ENCODE peak calls at places on chromosome 2, in four cellular contexts. One of them, this sample, is unnamed.

GRCh38 chr2:169469952-169470572 is 9.2 kb upstream of the BBS5 start:
- DNase-seq in effector memory CD8-positive, alpha-beta T cell: no peak
- DNase-seq in GM12865: no peak
- DNase-seq in GM13976: no peak
- DNase-seq in this sample: no peak

GRCh38 chr2:166184789-166185188 is 57.0 kb upstream of the SCN1A start:
- DNase-seq in GM12865: no peak
- DNase-seq in GM13976: no peak
- DNase-seq in effector memory CD8-positive, alpha-beta T cell: no peak
- DNase-seq in this sample: no peak

GRCh38 chr2:172100080-172101007 is 2.4 kb downstream of the DLX2 start:
- DNase-seq in GM13976: peak
- DNase-seq in effector memory CD8-positive, alpha-beta T cell: no peak
- DNase-seq in GM12865: no peak
- DNase-seq in this sample: peak

GRCh38 chr2:227366861-227367800 is 12.0 kb downstream of the TM4SF20 start:
- DNase-seq in GM12865: no peak
- DNase-seq in effector memory CD8-positive, alpha-beta T cell: no peak
- DNase-seq in GM13976: no peak
- DNase-seq in this sample: no peak

GRCh38 chr2:160324161-160324768 is 124.2 kb upstream of the ITGB6 start:
- DNase-seq in effector memory CD8-positive, alpha-beta T cell: peak
- DNase-seq in GM13976: peak
- DNase-seq in GM12865: peak
- DNase-seq in this sample: peak

GRCh38 chr2:174902491-174903242 is 102.5 kb downstream of the CHN1 start:
- DNase-seq in GM13976: no peak
- DNase-seq in effector memory CD8-positive, alpha-beta T cell: no peak
- DNase-seq in GM12865: no peak
- DNase-seq in this sample: no peak

GRCh38 chr2:240619506-240620148 is 5.7 kb upstream of the GPR35 start:
- DNase-seq in GM13976: peak
- DNase-seq in effector memory CD8-positive, alpha-beta T cell: no peak
- DNase-seq in GM12865: peak
- DNase-seq in this sample: no peak

GRCh38 chr2:40400336-40400953 is 51.4 kb downstream of the SLC8A1 start:
- DNase-seq in GM12865: no peak
- DNase-seq in effector memory CD8-positive, alpha-beta T cell: no peak
- DNase-seq in GM13976: no peak
- DNase-seq in this sample: no peak

GRCh38 chr2:67561411-67561965 is 164.4 kb downstream of the ETAA1 start:
- DNase-seq in GM12865: no peak
- DNase-seq in effector memory CD8-positive, alpha-beta T cell: no peak
- DNase-seq in GM13976: no peak
- DNase-seq in this sample: no peak

GRCh38 chr2:235591921-235592320 is 98.1 kb downstream of the AGAP1 start:
- DNase-seq in effector memory CD8-positive, alpha-beta T cell: no peak
- DNase-seq in GM12865: no peak
- DNase-seq in GM13976: no peak
- DNase-seq in this sample: no peak

GRCh38 chr2:150876201-150877085 is 385.2 kb downstream of the RBM43 start:
- DNase-seq in GM13976: no peak
- DNase-seq in effector memory CD8-positive, alpha-beta T cell: no peak
- DNase-seq in GM12865: no peak
- DNase-seq in this sample: no peak

GRCh38 chr2:47282621-47283272 is 120.2 kb upstream of the MSH2 start:
- DNase-seq in GM13976: no peak
- DNase-seq in GM12865: no peak
- DNase-seq in effector memory CD8-positive, alpha-beta T cell: no peak
- DNase-seq in this sample: no peak

GRCh38 chr2:177413703-177414102 is 21.1 kb downstream of the AGPS start:
- DNase-seq in effector memory CD8-positive, alpha-beta T cell: no peak
- DNase-seq in GM13976: no peak
- DNase-seq in GM12865: no peak
- DNase-seq in this sample: no peak

GRCh38 chr2:13056259-13056843 is 339.6 kb downstream of the TRIB2 start:
- DNase-seq in effector memory CD8-positive, alpha-beta T cell: no peak
- DNase-seq in GM12865: peak
- DNase-seq in GM13976: no peak
- DNase-seq in this sample: no peak